ENCODE peak calls at places on chromosomes 12 and 14, in seven cellular contexts. C, A, N, X, H, M and V are unnamed samples.

GRCh38 chr12:123829561-123829960 is 67.5 kb downstream of the DNAH10 start:
- DNase-seq in C (no peak), A (no peak), N (no peak), X (no peak), H (no peak), M (no peak), V (no peak)

GRCh38 chr14:90274808-90275454 is 18.6 kb downstream of the PSMC1 start:
- DNase-seq in C (no peak), A (no peak), N (peak), X (no peak), H (no peak), M (no peak), V (no peak)

GRCh38 chr12:34299802-34300193 is 277.5 kb downstream of the ALG10 start:
- DNase-seq in C (no peak), A (no peak), N (no peak), X (no peak), H (no peak), M (no peak), V (no peak)

GRCh38 chr12:51827925-51828818 is 20.3 kb downstream of the FIGNL2 start:
- DNase-seq in C (no peak), A (no peak), N (peak), X (no peak), H (no peak), M (no peak), V (no peak)

GRCh38 chr14:74737753-74738325 is 24.9 kb downstream of the FCF1 start:
- DNase-seq in C (no peak), A (no peak), N (peak), X (no peak), H (no peak), M (no peak), V (no peak)

GRCh38 chr14:71574976-71575375 is 357.3 kb upstream of the RGS6 start:
- DNase-seq in C (no peak), A (no peak), N (peak), X (no peak), H (no peak), M (no peak), V (no peak)

GRCh38 chr12:26205946-26206345 is 10.6 kb downstream of the SSPN start:
- DNase-seq in C (no peak), A (no peak), N (no peak), X (no peak), H (no peak), M (no peak), V (no peak)

GRCh38 chr14:86723254-86723624 is 1193.3 kb downstream of the FLRT2 start:
- DNase-seq in C (no peak), A (no peak), N (no peak), X (no peak), H (no peak), M (no peak), V (no peak)

GRCh38 chr12:58502236-58502635 is 418.1 kb downstream of the LRIG3 start:
- DNase-seq in C (no peak), A (no peak), N (no peak), X (no peak), H (no peak), M (no peak), V (no peak)

GRCh38 chr12:20443792-20444191 is 75.5 kb downstream of the PDE3A start:
- DNase-seq in C (no peak), A (no peak), N (no peak), X (no peak), H (no peak), M (no peak), V (no peak)

GRCh38 chr12:1350055-1350933 is 244.1 kb downstream of the FBXL14 start:
- DNase-seq in C (no peak), A (no peak), N (peak), X (no peak), H (no peak), M (no peak), V (no peak)

GRCh38 chr14:24322672-24323071 is 11.4 kb downstream of the LTB4R start:
- DNase-seq in C (no peak), A (no peak), N (no peak), X (no peak), H (no peak), M (no peak), V (no peak)

GRCh38 chr12:108175310-108175709 is 46.2 kb downstream of the WSCD2 start:
- DNase-seq in C (no peak), A (no peak), N (peak), X (no peak), H (no peak), M (no peak), V (no peak)

GRCh38 chr12:118467576-118467975 is 91.2 kb downstream of the SUDS3 start:
- DNase-seq in C (no peak), A (no peak), N (no peak), X (no peak), H (no peak), M (no peak), V (no peak)

GRCh38 chr12:106760184-106760531 is 14.3 kb upstream of the RIC8B start:
- DNase-seq in C (no peak), A (no peak), N (peak), X (no peak), H (no peak), M (peak), V (peak)

GRCh38 chr14:103273847-103274615 is 60.0 kb upstream of the EIF5 start:
- DNase-seq in C (no peak), A (peak), N (no peak), X (no peak), H (no peak), M (no peak), V (no peak)

GRCh38 chr12:111429760-111430417 is 24.2 kb downstream of the SH2B3 start:
- DNase-seq in C (no peak), A (no peak), N (no peak), X (no peak), H (no peak), M (no peak), V (no peak)

GRCh38 chr14:72856530-72857264 is 37.2 kb downstream of the DPF3 start:
- DNase-seq in C (no peak), A (no peak), N (no peak), X (no peak), H (no peak), M (no peak), V (no peak)

GRCh38 chr12:103161582-103161981 is 204.1 kb downstream of the ASCL1 start:
- DNase-seq in C (no peak), A (no peak), N (no peak), X (no peak), H (no peak), M (no peak), V (no peak)

GRCh38 chr12:118371354-118372282 is 1.1 kb downstream of the TAOK3 start:
- DNase-seq in C (no peak), A (no peak), N (no peak), X (peak), H (peak), M (no peak), V (peak)

GRCh38 chr12:68934392-68934791 is 1.4 kb upstream of the CPM start:
- DNase-seq in C (no peak), A (no peak), N (no peak), X (no peak), H (no peak), M (no peak), V (no peak)

GRCh38 chr12:89247541-89247942 is 104.8 kb downstream of the DUSP6 start:
- DNase-seq in C (no peak), A (no peak), N (no peak), X (no peak), H (no peak), M (no peak), V (no peak)

DNA sequence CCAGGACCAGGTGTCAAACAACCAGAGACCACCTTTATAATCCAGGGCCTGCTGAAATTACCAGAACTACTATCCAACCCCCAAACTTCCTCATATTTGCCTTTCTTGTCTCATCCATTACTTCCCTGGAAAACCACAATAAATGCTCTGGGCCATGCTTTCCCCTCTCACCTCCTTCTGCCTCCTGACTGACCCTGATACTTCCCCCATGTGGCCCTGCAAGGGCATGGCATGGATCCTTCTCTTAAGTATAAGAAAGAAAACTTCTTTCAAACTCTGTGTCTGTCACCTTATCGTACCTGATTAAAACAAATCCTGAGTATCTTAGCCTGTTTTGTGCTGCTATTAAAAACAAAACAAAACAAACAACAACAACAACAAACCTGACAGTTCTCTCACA is 44.7 kb upstream of the CRACR2A start:
- DNase-seq in C (no peak), A (no peak), N (peak), X (no peak), H (no peak), M (no peak), V (no peak)
- TF ChIP-seq CTCF in C (no peak), A (no peak), N (peak), X (no peak), H (no peak), M (no peak), V (no peak)

GRCh38 chr14:56413721-56414120 is 165.9 kb upstream of the TMEM260 start:
- DNase-seq in C (no peak), A (no peak), N (no peak), X (no peak), H (no peak), M (no peak), V (no peak)

GRCh38 chr14:56416213-56416612 is 163.4 kb upstream of the TMEM260 start:
- DNase-seq in C (no peak), A (no peak), N (no peak), X (no peak), H (no peak), M (no peak), V (no peak)

GRCh38 chr14:56414231-56414630 is 165.4 kb upstream of the TMEM260 start:
- DNase-seq in C (no peak), A (no peak), N (no peak), X (no peak), H (no peak), M (no peak), V (no peak)

GRCh38 chr14:56417173-56417572 is 162.4 kb upstream of the TMEM260 start:
- DNase-seq in C (no peak), A (no peak), N (no peak), X (no peak), H (no peak), M (no peak), V (no peak)

DNA sequence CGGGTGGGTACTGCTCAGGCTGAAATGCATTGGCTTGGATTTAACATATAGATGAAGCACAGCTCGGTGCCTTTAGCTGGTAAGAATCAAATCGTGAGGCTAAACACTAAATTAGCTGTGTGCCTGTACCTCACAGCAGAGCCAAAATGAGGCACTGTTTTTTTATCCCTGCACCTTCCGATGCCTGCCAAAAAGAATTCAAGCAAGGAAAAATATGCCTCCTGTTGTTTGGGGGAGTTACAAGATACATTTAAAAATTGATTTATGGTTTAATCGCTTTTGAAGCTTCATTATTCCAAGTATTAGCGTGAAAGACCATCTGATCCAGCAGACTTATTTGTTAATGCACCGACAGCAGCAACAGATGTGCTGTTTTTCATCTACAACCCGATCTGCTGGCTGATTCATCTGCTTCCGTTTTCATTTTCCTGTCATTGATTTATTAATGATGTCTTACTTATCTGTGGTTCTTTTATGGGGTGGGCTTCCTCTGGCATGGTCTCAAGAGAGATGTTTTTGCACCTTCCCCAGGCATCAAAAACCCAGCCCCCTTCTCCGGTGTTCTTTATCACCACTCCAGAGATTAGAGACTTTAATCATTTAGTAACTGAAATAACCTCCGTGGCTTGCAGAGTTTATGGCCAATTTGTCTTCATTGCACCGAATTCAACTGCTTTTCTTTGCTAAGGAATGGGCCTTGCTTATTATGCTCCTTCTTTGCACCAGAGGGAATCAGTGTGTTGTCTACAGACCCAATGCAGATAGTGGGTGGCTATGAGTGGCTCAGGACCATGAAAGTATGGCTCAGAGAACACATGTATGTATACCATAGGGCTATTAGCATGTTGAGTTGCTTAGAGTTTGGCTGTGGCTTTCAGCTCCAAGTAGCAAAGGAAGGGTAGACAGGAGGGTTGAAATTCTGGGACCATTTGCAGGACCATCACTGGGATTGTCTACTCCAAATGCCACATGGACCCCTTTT is 166.9 kb upstream of the TMEM260 start:
- DNase-seq in C (no peak), A (no peak), N (no peak), X (no peak), H (no peak), M (no peak), V (no peak)
- TF ChIP-seq CTCF in C (no peak), A (no peak), N (no peak), X (no peak), H (no peak), M (no peak), V (no peak)

DNA sequence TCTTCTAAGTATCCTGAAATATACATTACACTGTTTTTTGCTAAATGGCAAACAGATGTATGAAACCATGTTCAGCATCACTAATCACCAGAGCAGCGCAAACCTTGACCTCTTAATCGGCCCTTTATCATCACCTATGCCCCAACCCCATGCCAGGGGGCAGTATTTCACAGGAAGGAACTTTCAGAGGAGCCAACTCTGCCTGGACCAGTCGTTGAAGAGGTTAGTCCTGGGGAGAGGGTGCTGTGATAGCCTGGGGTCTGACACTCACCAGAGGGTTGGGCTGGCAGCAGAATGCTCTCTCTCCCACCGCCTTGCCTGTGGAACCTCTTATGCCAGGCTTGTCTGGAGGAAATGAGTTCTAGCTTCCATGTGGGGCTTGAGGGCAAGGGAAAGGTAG is 411.7 kb downstream of the TMEM117 start:
- DNase-seq in C (no peak), A (no peak), N (no peak), X (no peak), H (no peak), M (no peak), V (no peak)
- TF ChIP-seq CTCF in C (no peak), A (no peak), N (no peak), X (no peak), H (no peak), M (peak), V (no peak)

GRCh38 chr12:6843118-6843902 is 2.6 kb downstream of the GNB3 start:
- DNase-seq in C (no peak), A (no peak), N (no peak), X (no peak), H (no peak), M (peak), V (no peak)
- TF ChIP-seq CTCF in C (no peak), A (no peak), N (no peak), X (no peak), H (no peak), M (peak), V (no peak)

DNA sequence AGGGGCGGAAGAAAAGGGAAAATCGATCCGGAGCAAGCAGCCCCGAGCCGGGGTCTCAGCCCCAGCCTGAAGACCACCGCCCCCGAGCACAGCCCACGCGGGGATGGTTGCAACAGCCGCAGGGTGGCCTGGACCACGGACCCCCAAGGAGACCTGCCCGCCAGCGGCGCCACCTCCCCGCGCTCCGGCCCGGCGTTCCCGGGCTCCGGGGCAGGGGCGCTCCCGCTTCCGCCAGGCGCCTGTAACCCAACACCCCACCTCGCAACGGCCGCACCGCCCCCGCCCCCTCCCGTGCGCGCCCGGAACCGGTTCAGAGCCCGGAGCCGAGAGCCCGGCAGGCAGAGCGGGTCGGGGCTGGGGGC is 571 bp downstream of the ACTN1 start:
- DNase-seq in C (no peak), A (peak), N (peak), X (peak), H (peak), M (no peak), V (peak)
- TF ChIP-seq CTCF in C (no peak), A (no peak), N (no peak), X (no peak), H (no peak), M (no peak), V (no peak)

DNA sequence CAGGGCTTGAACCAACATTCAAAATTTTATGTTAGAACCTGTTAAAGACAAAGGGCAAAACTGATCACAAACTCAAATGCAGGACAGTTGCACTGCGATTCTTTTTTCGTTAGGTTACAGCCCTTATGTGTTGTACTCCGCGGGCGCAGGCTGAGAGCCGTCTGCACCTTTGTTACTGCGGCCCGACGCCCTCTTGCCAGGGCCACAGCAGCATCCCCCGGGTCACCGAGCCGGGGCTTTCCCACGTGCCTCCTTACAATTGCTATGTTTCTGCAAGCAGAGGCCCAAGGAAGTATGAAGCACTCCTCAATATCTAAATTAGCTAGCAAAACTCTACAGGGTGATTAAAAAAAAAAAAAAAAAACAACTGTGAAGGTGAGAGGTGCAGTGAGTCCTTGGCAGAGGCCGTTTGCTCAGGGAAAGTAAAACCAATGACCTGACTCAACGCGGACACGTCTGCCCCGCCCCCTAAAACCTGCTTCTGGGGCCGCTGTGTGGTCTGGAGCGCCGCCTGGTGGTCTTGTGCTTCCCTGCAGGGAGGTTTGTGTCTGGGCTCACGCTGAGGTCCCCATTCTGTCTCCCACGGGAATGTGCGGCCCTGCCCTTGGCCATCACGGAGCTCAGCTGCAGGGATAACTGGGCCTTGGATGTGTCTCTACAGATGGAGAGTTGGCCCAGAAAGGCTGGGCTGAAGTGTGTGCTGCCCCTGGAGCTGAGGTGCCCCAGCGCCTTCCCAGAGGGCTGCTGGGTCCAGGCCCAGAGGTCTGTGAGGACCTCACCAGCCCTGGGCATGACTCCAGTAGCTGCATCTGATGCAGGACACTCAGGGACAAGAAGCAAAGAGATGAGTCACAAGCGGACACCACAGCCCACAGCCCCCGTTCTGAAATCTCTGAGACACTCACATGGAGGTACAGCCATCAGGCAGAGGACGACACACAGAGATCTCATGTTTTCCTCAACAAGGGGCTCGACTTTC is 418.5 kb downstream of the TMEM121 start:
- DNase-seq in C (peak), A (no peak), N (no peak), X (peak), H (no peak), M (no peak), V (peak)
- TF ChIP-seq CTCF in C (peak), A (no peak), N (no peak), X (peak), H (no peak), M (no peak), V (peak)

DNA sequence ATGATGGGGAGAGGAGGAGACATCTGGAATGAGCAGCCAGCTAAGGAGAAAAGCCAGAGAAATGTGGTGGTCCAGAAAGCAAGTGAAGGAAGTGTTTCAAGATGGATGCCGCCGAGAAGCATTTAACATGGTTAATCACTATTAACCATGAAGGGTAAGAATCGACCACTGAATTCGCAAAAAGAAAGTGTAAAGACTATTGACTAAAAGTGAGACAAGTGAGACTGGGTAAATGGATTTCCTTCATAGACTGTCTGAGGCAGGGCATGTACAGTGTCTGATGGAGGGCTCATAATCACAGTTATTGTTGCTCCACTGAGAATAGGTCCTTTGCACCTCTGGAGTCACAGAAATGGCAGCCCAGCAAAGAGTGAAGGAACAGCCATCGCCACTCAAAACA is 25.3 kb upstream of the CLMN start:
- DNase-seq in C (no peak), A (no peak), N (no peak), X (no peak), H (no peak), M (no peak), V (no peak)
- TF ChIP-seq CTCF in C (no peak), A (no peak), N (no peak), X (no peak), H (no peak), M (no peak), V (no peak)